ENCODE peak calls at places on chromosomes 16 and 17, in eight cellular contexts. A, E, X, T, U, O, B and L are unnamed samples.

GRCh38 chr17:35152741-35153140 is 5.1 kb downstream of the UNC45B start:
- DNase-seq in A (no peak), E (no peak), X (no peak), T (no peak), U (no peak), O (no peak), B (no peak), L (no peak)

GRCh38 chr16:77307764-77308561 is 108.8 kb downstream of the SYCE1L start:
- DNase-seq in A (no peak), E (no peak), X (no peak), T (peak; percentile 32), U (no peak), O (no peak), B (no peak), L (no peak)

GRCh38 chr17:17096438-17097178 is 54.4 kb downstream of the MPRIP start:
- DNase-seq in A (no peak), E (no peak), X (no peak), T (no peak), U (no peak), O (no peak), B (peak; percentile 47), L (no peak)

GRCh38 chr16:49605536-49606241 is 232.1 kb downstream of the C16orf78 start:
- DNase-seq in A (peak; percentile 24), E (no peak), X (no peak), T (no peak), U (no peak), O (no peak), B (no peak), L (no peak)

GRCh38 chr16:72939247-72939646 is 108.7 kb downstream of the ZFHX3 start:
- DNase-seq in A (peak; percentile 78), E (peak; percentile 58), X (no peak), T (no peak), U (no peak), O (no peak), B (peak; percentile 37), L (no peak)

GRCh38 chr16:27174798-27175197 is 28.5 kb upstream of the KDM8 start:
- DNase-seq in A (no peak), E (no peak), X (no peak), T (no peak), U (no peak), O (no peak), B (peak; percentile 52), L (no peak)

GRCh38 chr16:56422896-56423441 is 2.4 kb downstream of the AMFR start:
- DNase-seq in A (no peak), E (no peak), X (no peak), T (no peak), U (no peak), O (no peak), B (no peak), L (no peak)

GRCh38 chr16:50721549-50722409 is 20.1 kb upstream of the CYLD start:
- DNase-seq in A (peak; percentile 27), E (no peak), X (no peak), T (no peak), U (no peak), O (no peak), B (no peak), L (no peak)

GRCh38 chr16:14455577-14455976 is 174.5 kb downstream of the PARN start:
- DNase-seq in A (no peak), E (no peak), X (no peak), T (no peak), U (no peak), O (no peak), B (peak; percentile 40), L (no peak)

DNA sequence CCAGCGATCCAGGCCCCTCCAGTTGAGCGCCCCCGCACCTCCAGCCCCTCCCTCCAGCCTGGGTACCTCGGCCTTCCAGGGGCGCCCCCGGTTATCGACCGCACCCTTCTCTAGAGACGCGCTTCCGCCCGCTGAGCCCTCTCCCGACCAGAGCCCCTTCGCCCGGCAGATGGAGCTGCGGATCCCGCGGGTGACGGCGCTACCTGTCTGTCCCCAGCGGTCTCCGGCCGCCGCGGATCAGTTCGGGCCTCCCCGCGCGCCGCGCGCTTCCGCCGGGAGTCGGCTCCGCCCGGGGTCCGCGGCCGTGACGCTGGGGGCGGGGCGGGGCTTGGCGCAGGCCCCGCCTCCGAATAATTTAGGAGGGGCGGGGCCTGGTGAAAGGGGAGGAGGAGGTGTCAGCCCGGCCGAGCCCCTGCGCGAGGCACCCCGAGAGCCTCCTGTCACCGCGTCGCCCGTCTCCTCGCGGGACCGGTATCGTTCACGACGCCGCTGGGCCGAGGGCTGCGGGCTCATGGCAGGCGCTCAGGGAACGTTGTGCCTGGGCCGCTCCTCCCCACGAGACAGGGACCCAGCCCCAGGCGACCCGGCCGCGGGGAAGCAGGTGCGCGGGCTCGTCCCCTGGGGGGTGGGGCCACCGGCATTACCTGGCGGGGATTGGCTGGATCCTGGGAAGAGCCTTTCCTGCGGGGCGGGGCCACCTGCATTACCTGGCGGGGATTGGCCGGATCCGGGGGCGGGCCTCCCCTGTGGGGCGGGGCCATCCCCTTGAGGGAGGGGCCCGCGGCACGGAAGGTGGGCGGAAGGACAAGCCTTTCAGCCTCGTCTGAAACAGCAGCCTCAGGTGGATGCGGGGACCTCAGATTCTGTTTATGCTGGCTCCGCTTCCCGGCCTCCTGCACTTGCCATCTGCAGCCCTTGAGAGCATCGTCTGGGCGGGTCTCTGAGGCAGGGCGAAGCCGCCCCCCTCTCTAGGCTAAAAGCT is at the start of gene SPATA2L:
- DNase-seq in A (peak; percentile 91), E (peak; percentile 97), X (no peak), T (peak; percentile 96), U (peak; percentile 91), O (peak; percentile 93), B (peak; percentile 100), L (peak; percentile 95)
- TF ChIP-seq CTCF in A (no peak), E (no peak), X (peak; percentile 15), T (peak; percentile 35), U (no peak), O (no peak), B (peak; percentile 41), L (peak; percentile 35)

GRCh38 chr17:10616502-10617119 is 40.5 kb downstream of the MYH3 start:
- DNase-seq in A (peak; percentile 88), E (peak; percentile 84), X (no peak), T (no peak), U (peak; percentile 93), O (peak; percentile 82), B (peak; percentile 73), L (peak; percentile 85)

GRCh38 chr17:10617120-10617505 is 40.0 kb downstream of the MYH3 start:
- DNase-seq in A (no peak), E (no peak), X (no peak), T (no peak), U (no peak), O (no peak), B (no peak), L (no peak)

GRCh38 chr17:10612957-10613744 is 44.0 kb downstream of the MYH3 start:
- DNase-seq in A (no peak), E (no peak), X (no peak), T (no peak), U (no peak), O (no peak), B (no peak), L (no peak)

GRCh38 chr17:10613775-10614513 is 43.2 kb downstream of the MYH3 start:
- DNase-seq in A (no peak), E (no peak), X (no peak), T (no peak), U (no peak), O (no peak), B (no peak), L (no peak)

GRCh38 chr17:10614536-10615155 is 42.5 kb downstream of the MYH3 start:
- DNase-seq in A (no peak), E (peak; percentile 49), X (no peak), T (no peak), U (peak; percentile 77), O (peak; percentile 51), B (peak; percentile 53), L (peak; percentile 61)
- TF ChIP-seq CTCF in A (peak; percentile 35), E (peak; percentile 76), X (peak; percentile 84), T (peak; percentile 83), U (peak; percentile 91), O (no peak), B (peak; percentile 50), L (peak; percentile 84)

GRCh38 chr17:58338454-58338841 is 9.9 kb upstream of the TSPOAP1 start:
- DNase-seq in A (no peak), E (no peak), X (no peak), T (no peak), U (no peak), O (no peak), B (no peak), L (no peak)
- TF ChIP-seq CTCF in A (no peak), E (no peak), X (no peak), T (peak; percentile 43), U (no peak), O (no peak), B (no peak), L (no peak)

DNA sequence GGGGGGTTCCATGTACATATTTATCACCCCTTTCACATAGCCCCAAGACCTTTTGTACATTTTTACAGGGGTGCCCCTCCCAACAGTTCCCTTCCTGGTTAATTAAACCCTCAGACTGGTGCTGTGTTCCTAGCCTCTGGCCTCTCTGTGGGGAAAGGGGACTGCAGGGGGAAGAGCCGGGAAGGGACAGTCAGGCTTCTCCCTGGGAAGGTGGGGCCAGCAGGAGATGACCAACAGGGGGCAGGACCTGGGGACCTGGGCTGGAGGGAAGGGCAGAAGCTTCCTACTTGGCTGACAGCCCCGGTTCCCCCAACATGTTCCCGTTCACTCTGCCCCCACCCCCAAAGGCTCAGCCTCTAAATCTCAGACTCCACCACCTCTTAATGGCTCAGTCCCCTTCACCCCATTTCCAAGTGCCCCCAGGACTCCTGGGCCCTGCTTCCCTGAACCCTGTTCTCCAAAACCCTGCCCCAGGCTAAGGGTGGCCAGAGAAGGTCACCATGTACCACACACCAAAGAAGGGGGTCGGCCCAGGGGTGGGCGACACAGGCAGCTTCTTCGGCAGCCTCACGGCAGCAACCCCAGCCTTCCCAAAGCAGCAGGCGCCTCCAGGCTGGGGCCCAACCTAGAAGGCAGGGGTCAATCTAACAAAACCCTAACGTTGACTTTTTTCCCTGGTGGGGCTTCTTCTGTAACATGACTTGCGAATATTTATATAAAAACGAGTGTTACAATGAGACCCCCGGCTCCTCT is 12.0 kb downstream of the FBRS start:
- DNase-seq in A (no peak), E (no peak), X (no peak), T (no peak), U (no peak), O (no peak), B (no peak), L (no peak)
- TF ChIP-seq CTCF in A (no peak), E (no peak), X (no peak), T (no peak), U (no peak), O (no peak), B (no peak), L (no peak)